ENCODE peak calls at places on chromosome 9, in ten cellular contexts. W, J, B, D, O, Q, U, X, F and G are unnamed samples.

GRCh38 chr9:76292246-76292645 is 102.0 kb downstream of the RFK start:
- DNase-seq in W (no peak), J (no peak), B (no peak), D (no peak), O (no peak), Q (no peak), U (no peak), X (no peak), F (no peak), G (no peak)

GRCh38 chr9:131012396-131012917 is 3.5 kb downstream of the LAMC3 start:
- DNase-seq in W (no peak), J (no peak), B (no peak), D (no peak), O (no peak), Q (no peak), U (no peak), X (peak; percentile 69), F (peak; percentile 48), G (no peak)

GRCh38 chr9:97689401-97689800 is 7.7 kb downstream of the XPA start:
- DNase-seq in W (no peak), J (no peak), B (no peak), D (no peak), O (no peak), Q (no peak), U (no peak), X (no peak), F (no peak), G (no peak)

GRCh38 chr9:22238809-22239684 is 207.6 kb upstream of the DMRTA1 start:
- DNase-seq in W (no peak), J (no peak), B (no peak), D (no peak), O (peak; percentile 62), Q (no peak), U (peak; percentile 14), X (peak; percentile 8), F (no peak), G (no peak)

GRCh38 chr9:2173170-2173569 is 158.0 kb downstream of the SMARCA2 start:
- DNase-seq in W (no peak), J (no peak), B (no peak), D (no peak), O (no peak), Q (no peak), U (no peak), X (no peak), F (no peak), G (no peak)

GRCh38 chr9:128689820-128690683 is 1.0 kb downstream of the SET start:
- DNase-seq in W (peak; percentile 89), J (peak; percentile 57), B (peak; percentile 51), D (peak; percentile 65), O (no peak), Q (peak; percentile 61), U (peak; percentile 46), X (peak; percentile 92), F (peak; percentile 98), G (no peak)

GRCh38 chr9:88216132-88216995 is 78.1 kb upstream of the SPATA31C2 start:
- DNase-seq in W (no peak), J (no peak), B (no peak), D (no peak), O (no peak), Q (no peak), U (no peak), X (no peak), F (no peak), G (no peak)

GRCh38 chr9:99782962-99783718 is 38.5 kb upstream of the NR4A3 start:
- DNase-seq in W (no peak), J (no peak), B (no peak), D (no peak), O (no peak), Q (no peak), U (no peak), X (no peak), F (no peak), G (no peak)

GRCh38 chr9:89815903-89816573 is 211.2 kb downstream of the GADD45G start:
- DNase-seq in W (peak; percentile 85), J (no peak), B (no peak), D (no peak), O (no peak), Q (peak; percentile 60), U (no peak), X (no peak), F (peak; percentile 63), G (peak; percentile 72)

GRCh38 chr9:96617439-96618185 is 2.0 kb downstream of the CDC14B start:
- DNase-seq in W (no peak), J (no peak), B (no peak), D (no peak), O (no peak), Q (no peak), U (no peak), X (peak; percentile 45), F (peak; percentile 29), G (no peak)

GRCh38 chr9:30522486-30522885 is 1862.0 kb upstream of the ACO1 start:
- DNase-seq in W (no peak), J (no peak), B (no peak), D (no peak), O (no peak), Q (no peak), U (no peak), X (no peak), F (no peak), G (no peak)

GRCh38 chr9:134536101-134536900 is 105.3 kb upstream of the COL5A1 start:
- DNase-seq in W (peak; percentile 19), J (no peak), B (no peak), D (peak; percentile 21), O (peak; percentile 72), Q (no peak), U (no peak), X (no peak), F (peak; percentile 98), G (peak; percentile 7)

GRCh38 chr9:131500939-131501541 is 1.7 kb upstream of the POMT1 start:
- DNase-seq in W (no peak), J (peak; percentile 65), B (peak; percentile 32), D (no peak), O (no peak), Q (no peak), U (no peak), X (no peak), F (no peak), G (no peak)

GRCh38 chr9:115992834-115993233 is 160.8 kb upstream of the PAPPA start:
- DNase-seq in W (no peak), J (no peak), B (no peak), D (no peak), O (no peak), Q (no peak), U (no peak), X (no peak), F (no peak), G (no peak)

GRCh38 chr9:124381073-124381945 is 33.9 kb downstream of the PSMB7 start:
- DNase-seq in W (no peak), J (no peak), B (no peak), D (no peak), O (no peak), Q (no peak), U (no peak), X (no peak), F (no peak), G (no peak)

GRCh38 chr9:38057416-38058195 is 11.4 kb downstream of the SHB start:
- DNase-seq in W (peak; percentile 66), J (no peak), B (no peak), D (peak; percentile 55), O (no peak), Q (no peak), U (no peak), X (no peak), F (no peak), G (peak; percentile 46)
- H3K4me3 ChIP-seq in W (no peak overlapping the region), J (no peak overlapping the region), B (no peak overlapping the region), D (no peak overlapping the region), O (no peak overlapping the region), Q (no peak overlapping the region), U (no peak overlapping the region), X (no peak overlapping the region), F (no peak overlapping the region), G (no peak overlapping the region)

DNA sequence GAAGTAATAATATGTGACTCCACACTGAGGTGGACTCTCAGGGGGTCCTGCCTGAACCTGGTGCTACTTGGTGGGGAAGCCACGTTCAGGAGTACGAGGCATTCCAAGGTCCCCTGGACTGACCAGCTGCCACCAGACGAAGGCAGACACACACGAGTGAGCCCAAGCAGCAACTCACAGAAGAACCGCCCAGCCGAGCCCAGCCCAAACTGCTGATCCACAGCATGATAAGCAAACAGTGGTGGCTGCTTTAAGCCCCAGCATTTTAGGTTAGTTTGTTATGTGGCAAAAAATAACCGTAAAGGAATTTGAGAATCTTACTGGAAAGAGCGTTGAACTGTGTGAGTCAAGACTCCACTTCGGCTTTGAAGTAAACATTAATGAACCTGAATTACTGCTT is 8.8 kb upstream of the LHX3 start:
- DNase-seq in W (no peak), J (no peak), B (no peak), D (no peak), O (no peak), Q (no peak), U (no peak), X (no peak), F (no peak), G (no peak)
- H3K36me3 ChIP-seq in W (peaks cover 100% of the 10 kb centered on the region), J (peaks cover 22% of the 10 kb centered on the region), B (peaks cover 13% of the 10 kb centered on the region), D (peaks cover 6% of the 10 kb centered on the region), O (peaks cover 17% of the 10 kb centered on the region), Q (no peaks in the 10 kb centered on the region), U (no peaks in the 10 kb centered on the region), X (peaks cover 15% of the 10 kb centered on the region), F (peaks cover 24% of the 10 kb centered on the region), G (peaks cover 93% of the 10 kb centered on the region)

DNA sequence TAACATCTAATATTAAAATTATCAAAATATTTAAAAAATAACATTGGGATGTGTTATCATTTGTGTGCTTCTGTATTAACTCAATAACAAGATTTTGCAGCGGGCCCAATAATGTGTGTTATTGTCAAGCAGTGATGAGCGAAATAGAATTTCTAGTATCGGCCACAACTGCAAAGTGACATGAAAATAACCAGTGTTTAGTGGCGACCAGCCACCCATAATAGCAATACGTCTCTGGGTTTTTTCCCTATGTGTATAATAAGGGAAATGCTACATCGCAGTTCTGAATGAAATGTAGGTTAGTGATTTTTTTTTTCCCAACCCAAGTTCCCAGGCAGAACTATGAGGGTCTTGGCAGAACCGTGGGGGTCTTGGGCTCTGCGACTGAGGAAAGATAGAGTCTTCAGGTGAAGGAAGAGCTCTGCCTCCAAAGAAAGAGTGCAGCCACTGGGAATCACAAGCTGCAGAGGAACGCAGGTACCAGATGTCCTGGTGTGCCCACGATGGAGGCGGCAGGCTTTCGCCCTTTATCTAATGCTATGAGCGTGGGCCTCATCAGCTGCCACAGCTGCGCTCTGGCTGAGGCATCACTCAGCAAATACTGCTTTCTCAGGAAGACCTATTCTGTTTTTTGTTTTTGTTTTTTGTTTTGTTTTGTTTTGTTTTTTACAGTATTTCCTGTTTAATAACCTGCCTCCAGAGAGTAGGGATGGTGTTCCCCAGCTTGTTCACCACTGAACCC is 235.0 kb downstream of the ROR2 start:
- DNase-seq in W (no peak), J (no peak), B (no peak), D (no peak), O (no peak), Q (no peak), U (no peak), X (no peak), F (no peak), G (no peak)
- H3K4me3 ChIP-seq in W (no peak overlapping the region), J (no peak overlapping the region), B (no peak overlapping the region), D (no peak overlapping the region), O (no peak overlapping the region), Q (peak overlapping the region; percentile 41), U (no peak overlapping the region), X (no peak overlapping the region), F (peak overlapping the region; percentile 73), G (peak overlapping the region; percentile 50)

DNA sequence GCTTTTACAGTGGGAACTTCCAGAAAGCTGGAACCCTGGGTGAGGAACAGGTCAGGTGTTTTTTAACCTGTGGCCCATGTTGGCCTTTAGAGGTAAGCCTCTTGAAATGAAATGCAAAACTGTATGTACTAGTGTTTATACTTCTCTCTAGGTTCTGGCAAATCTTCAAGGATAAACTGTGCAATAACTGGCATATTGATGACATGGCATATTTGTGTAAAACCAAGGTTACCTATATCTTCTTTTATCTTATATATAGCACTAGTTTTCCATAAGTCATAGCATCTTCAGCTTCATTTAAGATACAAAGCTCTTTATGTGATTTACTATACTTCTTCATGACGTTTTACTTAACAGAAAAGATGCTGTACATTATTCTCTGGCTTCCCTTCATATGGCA is 7.4 kb upstream of the IARS1 start:
- DNase-seq in W (no peak), J (no peak), B (no peak), D (no peak), O (no peak), Q (no peak), U (no peak), X (no peak), F (no peak), G (no peak)
- H3K36me3 ChIP-seq in W (peaks cover 96% of the 10 kb centered on the region), J (peaks cover 55% of the 10 kb centered on the region), B (peaks cover 35% of the 10 kb centered on the region), D (peaks cover 23% of the 10 kb centered on the region), O (peaks cover 88% of the 10 kb centered on the region), Q (no peaks in the 10 kb centered on the region), U (peaks cover 27% of the 10 kb centered on the region), X (peaks cover 27% of the 10 kb centered on the region), F (peaks cover 85% of the 10 kb centered on the region), G (peaks cover 97% of the 10 kb centered on the region)